ENCODE peak calls at places on chromosome 21, in four cellular contexts. One of them, this sample, is unnamed. For H3K36me3, the result is how much of the 10 kb centered on the place peaks cover.

GRCh38 chr21:16842716-16843115 is 670.1 kb upstream of the CXADR start:
- DNase-seq in suprapubic skin: no peak
- DNase-seq in IMR-90: peak
- DNase-seq in upper lobe of left lung: no peak
- DNase-seq in this sample: no peak

GRCh38 chr21:37040212-37040611 is 32.7 kb downstream of the PIGP start:
- DNase-seq in suprapubic skin: no peak
- DNase-seq in IMR-90: no peak
- DNase-seq in upper lobe of left lung: no peak
- DNase-seq in this sample: no peak

GRCh38 chr21:41217656-41218380 is 49.9 kb downstream of the BACE2 start:
- DNase-seq in suprapubic skin: no peak
- DNase-seq in IMR-90: peak
- DNase-seq in upper lobe of left lung: peak
- DNase-seq in this sample: no peak

GRCh38 chr21:43269461-43269860 is 100.7 kb downstream of the CRYAA start:
- DNase-seq in suprapubic skin: no peak
- DNase-seq in IMR-90: no peak
- DNase-seq in upper lobe of left lung: peak
- DNase-seq in this sample: no peak

GRCh38 chr21:35400233-35400939 is 351.3 kb upstream of the RUNX1 start:
- DNase-seq in suprapubic skin: no peak
- DNase-seq in IMR-90: peak
- DNase-seq in upper lobe of left lung: no peak
- DNase-seq in this sample: peak

GRCh38 chr21:39660596-39660995 is 47.9 kb downstream of the B3GALT5 start:
- DNase-seq in suprapubic skin: peak
- DNase-seq in IMR-90: peak
- DNase-seq in upper lobe of left lung: no peak
- DNase-seq in this sample: peak

GRCh38 chr21:35226960-35227741 is 178.0 kb upstream of the RUNX1 start:
- DNase-seq in suprapubic skin: no peak
- DNase-seq in IMR-90: no peak
- DNase-seq in upper lobe of left lung: no peak
- DNase-seq in this sample: no peak

GRCh38 chr21:41008971-41009370 is 159.0 kb upstream of the BACE2 start:
- DNase-seq in suprapubic skin: no peak
- DNase-seq in IMR-90: no peak
- DNase-seq in upper lobe of left lung: no peak
- DNase-seq in this sample: no peak

GRCh38 chr21:31030367-31031106 is 7.7 kb downstream of the KRTAP19-8 start:
- DNase-seq in suprapubic skin: no peak
- DNase-seq in IMR-90: no peak
- DNase-seq in upper lobe of left lung: no peak
- DNase-seq in this sample: no peak

GRCh38 chr21:43286196-43286595 is 117.4 kb downstream of the CRYAA start:
- DNase-seq in suprapubic skin: no peak
- DNase-seq in IMR-90: no peak
- DNase-seq in upper lobe of left lung: no peak
- DNase-seq in this sample: no peak

GRCh38 chr21:29261555-29262540 is 36.9 kb upstream of the BACH1 start:
- DNase-seq in suprapubic skin: no peak
- DNase-seq in IMR-90: no peak
- DNase-seq in upper lobe of left lung: no peak
- DNase-seq in this sample: no peak

GRCh38 chr21:32705139-32705538 is 22.7 kb downstream of the SYNJ1 start:
- DNase-seq in suprapubic skin: no peak
- DNase-seq in IMR-90: peak
- DNase-seq in upper lobe of left lung: no peak
- DNase-seq in this sample: no peak

GRCh38 chr21:36606292-36606982 is 92.5 kb upstream of the SIM2 start:
- DNase-seq in suprapubic skin: no peak
- DNase-seq in IMR-90: no peak
- DNase-seq in upper lobe of left lung: no peak
- DNase-seq in this sample: no peak

GRCh38 chr21:32089771-32090170 is 189.1 kb downstream of the MIS18A start:
- DNase-seq in suprapubic skin: no peak
- DNase-seq in IMR-90: no peak
- DNase-seq in upper lobe of left lung: no peak
- DNase-seq in this sample: no peak

GRCh38 chr21:20999567-21000169 is 1.5 kb downstream of the NCAM2 start:
- DNase-seq in suprapubic skin: no peak
- DNase-seq in IMR-90: peak
- DNase-seq in upper lobe of left lung: no peak
- DNase-seq in this sample: peak

GRCh38 chr21:16633851-16634521 is 878.9 kb upstream of the CXADR start:
- DNase-seq in suprapubic skin: no peak
- DNase-seq in IMR-90: no peak
- DNase-seq in upper lobe of left lung: no peak
- DNase-seq in this sample: no peak

GRCh38 chr21:28986677-28987076 is 6.0 kb downstream of the LTN1 start:
- DNase-seq in suprapubic skin: no peak
- DNase-seq in IMR-90: no peak
- DNase-seq in upper lobe of left lung: no peak
- DNase-seq in this sample: peak

GRCh38 chr21:26226724-26227123 is 56.2 kb upstream of the APP start:
- DNase-seq in suprapubic skin: no peak
- DNase-seq in IMR-90: no peak
- DNase-seq in upper lobe of left lung: no peak
- DNase-seq in this sample: no peak

GRCh38 chr21:45200596-45201296 is 86.9 kb downstream of the POFUT2 start:
- DNase-seq in suprapubic skin: no peak
- DNase-seq in IMR-90: no peak
- DNase-seq in upper lobe of left lung: no peak
- DNase-seq in this sample: no peak
- H3K36me3 ChIP-seq in suprapubic skin: under half
- H3K36me3 ChIP-seq in IMR-90: half or more
- H3K36me3 ChIP-seq in upper lobe of left lung: under half
- H3K36me3 ChIP-seq in this sample: under half

GRCh38 chr21:15061284-15061683 is 3.5 kb downstream of the NRIP1 start:
- DNase-seq in suprapubic skin: no peak
- DNase-seq in IMR-90: no peak
- DNase-seq in upper lobe of left lung: no peak
- DNase-seq in this sample: no peak

GRCh38 chr21:15061747-15062146 is 3.1 kb downstream of the NRIP1 start:
- DNase-seq in suprapubic skin: no peak
- DNase-seq in IMR-90: no peak
- DNase-seq in upper lobe of left lung: no peak
- DNase-seq in this sample: no peak

GRCh38 chr21:15059397-15059796 is 5.4 kb downstream of the NRIP1 start:
- DNase-seq in suprapubic skin: no peak
- DNase-seq in IMR-90: no peak
- DNase-seq in upper lobe of left lung: no peak
- DNase-seq in this sample: no peak

GRCh38 chr21:15062566-15062965 is 2.2 kb downstream of the NRIP1 start:
- DNase-seq in suprapubic skin: no peak
- DNase-seq in IMR-90: no peak
- DNase-seq in upper lobe of left lung: no peak
- DNase-seq in this sample: no peak

GRCh38 chr21:15060776-15061175 is 4.0 kb downstream of the NRIP1 start:
- DNase-seq in suprapubic skin: no peak
- DNase-seq in IMR-90: peak
- DNase-seq in upper lobe of left lung: no peak
- DNase-seq in this sample: no peak
- H3K27ac ChIP-seq in suprapubic skin: no peak
- H3K27ac ChIP-seq in IMR-90: peak
- H3K27ac ChIP-seq in upper lobe of left lung: no peak
- H3K27ac ChIP-seq in this sample: no peak

DNA sequence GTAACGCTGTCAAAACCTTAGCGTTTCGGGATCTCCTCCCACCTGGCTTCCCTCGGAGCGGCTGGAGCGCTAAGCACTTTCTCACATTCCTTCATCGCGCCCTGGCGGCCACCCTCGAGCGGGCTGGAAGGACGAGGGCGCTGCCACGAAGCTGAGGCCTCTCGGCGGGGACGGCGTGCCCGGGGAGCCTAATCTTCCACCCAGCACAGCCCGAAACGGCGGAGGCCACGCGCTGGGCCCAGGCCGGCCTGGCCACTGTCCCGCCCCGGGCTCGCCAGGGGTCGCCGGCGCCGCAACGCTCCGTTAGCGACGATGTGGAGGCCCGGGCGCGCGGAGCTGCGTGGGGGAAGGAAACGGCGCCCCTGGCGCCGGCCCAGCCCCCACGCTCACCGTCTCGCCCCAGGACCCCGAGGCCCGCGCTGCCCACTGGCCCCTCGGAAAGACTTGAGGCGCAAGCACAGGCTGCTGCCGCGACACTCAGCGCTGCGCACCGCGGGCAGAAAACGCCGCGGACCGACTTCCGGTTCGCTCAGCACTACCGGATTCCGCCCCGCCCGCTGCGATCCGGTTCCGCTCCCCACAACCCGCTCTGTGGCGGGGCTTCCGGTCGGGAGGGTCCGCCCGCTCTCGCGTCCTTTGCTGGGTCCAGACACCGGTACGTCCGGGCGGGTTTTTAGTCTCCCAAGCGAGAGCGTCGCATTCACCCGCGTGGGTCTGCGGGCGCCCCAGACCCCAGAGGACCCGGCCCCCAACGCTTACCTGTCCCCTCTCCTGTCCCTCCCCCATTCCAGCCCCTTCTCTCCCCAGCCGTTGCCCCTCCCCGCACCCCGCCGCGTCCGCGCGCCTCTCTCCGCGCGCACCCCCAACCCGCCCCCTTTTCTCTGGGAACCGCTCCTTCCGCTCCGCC is at the start of gene YBEY:
- DNase-seq in suprapubic skin: peak
- DNase-seq in IMR-90: peak
- DNase-seq in upper lobe of left lung: peak
- DNase-seq in this sample: peak
- TF ChIP-seq POLR2A in suprapubic skin: no peak
- TF ChIP-seq POLR2A in IMR-90: peak
- TF ChIP-seq POLR2A in upper lobe of left lung: peak
- TF ChIP-seq POLR2A in this sample: peak

GRCh38 chr21:44887807-44888580 is 14.5 kb upstream of the PTTG1IP start:
- DNase-seq in suprapubic skin: no peak
- DNase-seq in IMR-90: no peak
- DNase-seq in upper lobe of left lung: peak
- DNase-seq in this sample: no peak

GRCh38 chr21:44890338-44890931 is 16.9 kb upstream of the PTTG1IP start:
- DNase-seq in suprapubic skin: no peak
- DNase-seq in IMR-90: no peak
- DNase-seq in upper lobe of left lung: peak
- DNase-seq in this sample: no peak

GRCh38 chr21:44888581-44889550 is 15.4 kb upstream of the PTTG1IP start:
- DNase-seq in suprapubic skin: no peak
- DNase-seq in IMR-90: no peak
- DNase-seq in upper lobe of left lung: peak
- DNase-seq in this sample: no peak

GRCh38 chr21:44890961-44891541 is 17.6 kb upstream of the PTTG1IP start:
- DNase-seq in suprapubic skin: no peak
- DNase-seq in IMR-90: no peak
- DNase-seq in upper lobe of left lung: peak
- DNase-seq in this sample: no peak

DNA sequence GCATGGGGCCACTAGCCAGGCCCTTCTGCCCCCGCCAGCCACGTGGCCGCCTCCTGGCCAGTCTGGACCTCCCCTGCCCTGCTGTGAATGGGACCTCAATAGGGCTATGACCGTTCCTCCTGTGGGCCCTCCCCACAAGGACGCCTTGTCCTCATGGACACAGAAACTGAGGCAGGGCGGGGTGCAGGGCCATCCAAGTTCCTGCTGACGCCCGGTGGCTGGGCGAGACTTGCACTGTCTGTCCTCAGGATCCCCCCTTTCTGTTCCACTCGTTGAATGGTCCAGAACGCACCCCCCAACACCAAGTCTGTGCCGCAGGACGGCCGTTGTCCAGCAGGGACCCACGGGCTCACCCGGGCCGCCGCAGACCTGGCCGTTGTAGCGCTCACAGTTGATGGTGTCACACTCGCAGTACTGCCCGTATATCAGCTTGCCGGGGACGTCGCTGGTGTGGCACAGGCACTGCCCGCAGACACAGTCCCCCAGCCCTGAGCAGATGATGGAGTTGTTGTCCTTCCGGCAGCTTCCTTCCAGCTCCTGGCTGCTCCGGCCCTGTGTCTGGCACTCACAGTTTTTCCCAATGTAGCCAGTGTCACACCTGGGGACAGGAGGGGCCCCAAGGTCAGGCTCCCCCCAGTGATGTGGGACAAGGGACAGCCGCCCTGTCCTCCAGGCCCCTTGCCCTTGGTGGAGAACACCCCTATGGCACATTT is 16.3 kb upstream of the PTTG1IP start:
- DNase-seq in suprapubic skin: no peak
- DNase-seq in IMR-90: no peak
- DNase-seq in upper lobe of left lung: peak
- DNase-seq in this sample: no peak
- H3K36me3 ChIP-seq in suprapubic skin: under half
- H3K36me3 ChIP-seq in IMR-90: under half
- H3K36me3 ChIP-seq in upper lobe of left lung: under half
- H3K36me3 ChIP-seq in this sample: under half

GRCh38 chr21:46552274-46552673 is 52.6 kb downstream of the S100B start:
- DNase-seq in suprapubic skin: no peak
- DNase-seq in IMR-90: no peak
- DNase-seq in upper lobe of left lung: no peak
- DNase-seq in this sample: no peak
- H3K27ac ChIP-seq in suprapubic skin: no peak
- H3K27ac ChIP-seq in IMR-90: no peak
- H3K27ac ChIP-seq in upper lobe of left lung: peak
- H3K27ac ChIP-seq in this sample: no peak

GRCh38 chr21:33976082-33976979 is 60.7 kb upstream of the ATP5PO start:
- DNase-seq in suprapubic skin: no peak
- DNase-seq in IMR-90: peak
- DNase-seq in upper lobe of left lung: no peak
- DNase-seq in this sample: peak
- TF ChIP-seq POLR2A in suprapubic skin: no peak
- TF ChIP-seq POLR2A in IMR-90: no peak
- TF ChIP-seq POLR2A in upper lobe of left lung: no peak
- TF ChIP-seq POLR2A in this sample: no peak